ENCODE peak calls at places on chromosome X, in ten cellular contexts. I is HT-29; U is uterus; J is endodermal cell; Z is T-helper 1 cell; H is gastrocnemius medialis; E is upper lobe of right lung; G is NCI-H345; W is CD4-positive, alpha-beta memory T cell; X is kidney tubule cell. O is an unnamed sample.
A peak's percentile ranks its signal among the peaks of the same experiment; 100 is the strongest.

GRCh38 chrX:153700967-153701366 is 13.2 kb downstream of the SLC6A8 start:
- DNase-seq in I (no peak), U (no peak), J (no peak), Z (no peak), H (no peak), E (no peak), G (no peak), W (no peak), X (no peak), O (no peak)

GRCh38 chrX:363621-364375 is 22.9 kb downstream of the PPP2R3B start:
- DNase-seq in I (no peak), U (no peak), J (no peak), Z (no peak), H (no peak), E (peak; percentile 51), G (no peak), W (no peak), X (no peak), O (no peak)

GRCh38 chrX:154334496-154334895 is 38.9 kb downstream of the TKTL1 start:
- DNase-seq in I (no peak), U (no peak), J (no peak), Z (no peak), H (no peak), E (no peak), G (no peak), W (no peak), X (no peak), O (no peak)

GRCh38 chrX:34467437-34467836 is 189.6 kb downstream of the TMEM47 start:
- DNase-seq in I (no peak), U (no peak), J (no peak), Z (no peak), H (no peak), E (no peak), G (no peak), W (no peak), X (no peak), O (no peak)

GRCh38 chrX:28586291-28586690 is 955 bp upstream of the IL1RAPL1 start:
- DNase-seq in I (no peak), U (no peak), J (peak; percentile 75), Z (no peak), H (no peak), E (no peak), G (no peak), W (no peak), X (no peak), O (no peak)

GRCh38 chrX:117002981-117003380 is 540.2 kb upstream of the CT83 start:
- DNase-seq in I (no peak), U (no peak), J (no peak), Z (no peak), H (no peak), E (no peak), G (no peak), W (no peak), X (no peak), O (no peak)

GRCh38 chrX:41293269-41293668 is 40.7 kb upstream of the DDX3X start:
- DNase-seq in I (peak; percentile 9), U (no peak), J (peak; percentile 82), Z (no peak), H (no peak), E (no peak), G (no peak), W (no peak), X (peak; percentile 42), O (peak; percentile 20)

GRCh38 chrX:55127692-55128091 is 38.9 kb downstream of the PAGE2 start:
- DNase-seq in I (no peak), U (no peak), J (no peak), Z (no peak), H (no peak), E (no peak), G (no peak), W (no peak), X (no peak), O (no peak)

GRCh38 chrX:112687189-112687691 is 7.5 kb upstream of the LHFPL1 start:
- DNase-seq in I (no peak), U (no peak), J (no peak), Z (no peak), H (no peak), E (no peak), G (no peak), W (no peak), X (no peak), O (no peak)

GRCh38 chrX:24242649-24243556 is 71.0 kb downstream of the SUPT20HL2 start:
- DNase-seq in I (no peak), U (peak; percentile 63), J (peak; percentile 56), Z (no peak), H (peak; percentile 80), E (no peak), G (no peak), W (no peak), X (no peak), O (no peak)

GRCh38 chrX:46710927-46711623 is 47.8 kb downstream of the SLC9A7 start:
- DNase-seq in I (no peak), U (no peak), J (no peak), Z (no peak), H (no peak), E (no peak), G (peak; percentile 82), W (no peak), X (peak; percentile 44), O (no peak)

GRCh38 chrX:154317391-154318000 is 21.9 kb downstream of the TKTL1 start:
- DNase-seq in I (peak; percentile 53), U (no peak), J (peak; percentile 81), Z (no peak), H (no peak), E (no peak), G (peak; percentile 13), W (no peak), X (peak; percentile 20), O (peak; percentile 44)

O was measured in BE2C.